ENCODE peak calls at places on chromosomes 4 and X, in nine cellular contexts. Y, R, W, Q, M, V, L, I and O are unnamed samples.

GRCh38 chrX:55867254-55867653 is 149.7 kb downstream of the RRAGB start:
- DNase-seq in Y (no peak), R (no peak), W (no peak), Q (no peak), M (peak; percentile 4), V (no peak), L (peak; percentile 2), I (no peak), O (no peak)

GRCh38 chr4:101163936-101164335 is 183.4 kb downstream of the PPP3CA start:
- DNase-seq in Y (no peak), R (no peak), W (no peak), Q (no peak), M (no peak), V (no peak), L (peak; percentile 56), I (no peak), O (no peak)

GRCh38 chr4:25863347-25863784 is 578 bp upstream of the SEL1L3 start:
- DNase-seq in Y (peak; percentile 35), R (no peak), W (no peak), Q (no peak), M (peak; percentile 49), V (no peak), L (no peak), I (peak; percentile 53), O (no peak)

GRCh38 chr4:577499-578450 is 1.7 kb upstream of the TMEM271 start:
- DNase-seq in Y (peak; percentile 41), R (peak; percentile 79), W (no peak), Q (peak; percentile 21), M (peak; percentile 48), V (no peak), L (peak; percentile 2), I (peak; percentile 37), O (no peak)

GRCh38 chr4:133147922-133148689 is 988 bp upstream of the PCDH10 start:
- DNase-seq in Y (peak; percentile 49), R (peak; percentile 66), W (no peak), Q (peak; percentile 51), M (peak; percentile 26), V (no peak), L (peak; percentile 77), I (no peak), O (no peak)

GRCh38 chr4:101274888-101275752 is 72.2 kb downstream of the PPP3CA start:
- DNase-seq in Y (no peak), R (no peak), W (no peak), Q (no peak), M (no peak), V (no peak), L (no peak), I (no peak), O (no peak)

GRCh38 chr4:104591505-104591904 is 96.8 kb upstream of the CXXC4 start:
- DNase-seq in Y (peak; percentile 39), R (no peak), W (no peak), Q (peak; percentile 87), M (no peak), V (peak; percentile 34), L (no peak), I (no peak), O (no peak)

GRCh38 chrX:104113237-104113965 is 1.1 kb downstream of the ZCCHC18 start:
- DNase-seq in Y (peak; percentile 60), R (peak; percentile 46), W (no peak), Q (peak; percentile 59), M (peak; percentile 47), V (peak; percentile 46), L (peak; percentile 49), I (peak; percentile 70), O (no peak)

GRCh38 chrX:110699109-110699508 is 96.5 kb downstream of the CHRDL1 start:
- DNase-seq in Y (no peak), R (no peak), W (no peak), Q (no peak), M (no peak), V (no peak), L (peak; percentile 3), I (no peak), O (no peak)

GRCh38 chr4:56976878-56977320 is 507 bp downstream of the NOA1 start:
- DNase-seq in Y (peak; percentile 55), R (no peak), W (peak; percentile 30), Q (peak; percentile 27), M (peak; percentile 66), V (peak; percentile 28), L (no peak), I (peak; percentile 63), O (peak; percentile 19)

GRCh38 chr4:78612398-78613005 is 60.9 kb downstream of the ANXA3 start:
- DNase-seq in Y (no peak), R (no peak), W (no peak), Q (no peak), M (peak; percentile 14), V (no peak), L (peak; percentile 59), I (peak; percentile 15), O (no peak)